ENCODE peak calls at places on chromosome 4, in ten cellular contexts. One of them, this sample, is unnamed.

GRCh38 chr4:72111863-72112262 is 80.1 kb downstream of the NPFFR2 start:
- DNase-seq in NCI-H2081: no peak
- DNase-seq in neural crest cell: no peak
- DNase-seq in HTR-8/SVneo: no peak
- DNase-seq in GOT3: no peak
- DNase-seq in activated effector memory CD4-positive, alpha-beta T cell treated with anti-CD3 and anti-CD28 coated beads, Interleukin-2, amount 50 U/mL, for 16 hours: no peak
- DNase-seq in amygdala: no peak
- DNase-seq in stimulated activated naive CD4-positive, alpha-beta T cell: no peak
- DNase-seq in T follicular helper cell: no peak
- DNase-seq in right cardiac atrium: no peak
- DNase-seq in this sample: no peak

GRCh38 chr4:138259801-138260200 is 17.7 kb upstream of the SLC7A11 start:
- DNase-seq in right cardiac atrium: no peak
- DNase-seq in HTR-8/SVneo: peak; percentile 36
- DNase-seq in NCI-H2081: no peak
- DNase-seq in T follicular helper cell: no peak
- DNase-seq in GOT3: no peak
- DNase-seq in activated effector memory CD4-positive, alpha-beta T cell treated with anti-CD3 and anti-CD28 coated beads, Interleukin-2, amount 50 U/mL, for 16 hours: no peak
- DNase-seq in neural crest cell: no peak
- DNase-seq in amygdala: no peak
- DNase-seq in stimulated activated naive CD4-positive, alpha-beta T cell: no peak
- DNase-seq in this sample: no peak

GRCh38 chr4:165726831-165727230 is 146.2 kb upstream of the TLL1 start:
- DNase-seq in activated effector memory CD4-positive, alpha-beta T cell treated with anti-CD3 and anti-CD28 coated beads, Interleukin-2, amount 50 U/mL, for 16 hours: no peak
- DNase-seq in HTR-8/SVneo: no peak
- DNase-seq in neural crest cell: no peak
- DNase-seq in stimulated activated naive CD4-positive, alpha-beta T cell: no peak
- DNase-seq in amygdala: no peak
- DNase-seq in T follicular helper cell: no peak
- DNase-seq in GOT3: no peak
- DNase-seq in right cardiac atrium: no peak
- DNase-seq in NCI-H2081: no peak
- DNase-seq in this sample: no peak

GRCh38 chr4:89173336-89174090 is 62.2 kb downstream of the TIGD2 start:
- DNase-seq in amygdala: no peak
- DNase-seq in GOT3: no peak
- DNase-seq in right cardiac atrium: no peak
- DNase-seq in NCI-H2081: no peak
- DNase-seq in stimulated activated naive CD4-positive, alpha-beta T cell: no peak
- DNase-seq in neural crest cell: no peak
- DNase-seq in T follicular helper cell: no peak
- DNase-seq in HTR-8/SVneo: no peak
- DNase-seq in activated effector memory CD4-positive, alpha-beta T cell treated with anti-CD3 and anti-CD28 coated beads, Interleukin-2, amount 50 U/mL, for 16 hours: no peak
- DNase-seq in this sample: no peak

GRCh38 chr4:110641218-110641617 is 18.3 kb upstream of the PITX2 start:
- DNase-seq in HTR-8/SVneo: no peak
- DNase-seq in amygdala: no peak
- DNase-seq in neural crest cell: no peak
- DNase-seq in right cardiac atrium: no peak
- DNase-seq in T follicular helper cell: no peak
- DNase-seq in stimulated activated naive CD4-positive, alpha-beta T cell: no peak
- DNase-seq in GOT3: no peak
- DNase-seq in activated effector memory CD4-positive, alpha-beta T cell treated with anti-CD3 and anti-CD28 coated beads, Interleukin-2, amount 50 U/mL, for 16 hours: no peak
- DNase-seq in NCI-H2081: no peak
- DNase-seq in this sample: no peak

GRCh38 chr4:126733301-126733700 is 899.5 kb upstream of the INTU start:
- DNase-seq in HTR-8/SVneo: no peak
- DNase-seq in T follicular helper cell: no peak
- DNase-seq in right cardiac atrium: no peak
- DNase-seq in amygdala: no peak
- DNase-seq in neural crest cell: no peak
- DNase-seq in NCI-H2081: no peak
- DNase-seq in stimulated activated naive CD4-positive, alpha-beta T cell: no peak
- DNase-seq in activated effector memory CD4-positive, alpha-beta T cell treated with anti-CD3 and anti-CD28 coated beads, Interleukin-2, amount 50 U/mL, for 16 hours: no peak
- DNase-seq in GOT3: no peak
- DNase-seq in this sample: no peak

GRCh38 chr4:41709844-41710481 is 38.6 kb downstream of the PHOX2B start:
- DNase-seq in activated effector memory CD4-positive, alpha-beta T cell treated with anti-CD3 and anti-CD28 coated beads, Interleukin-2, amount 50 U/mL, for 16 hours: no peak
- DNase-seq in neural crest cell: no peak
- DNase-seq in T follicular helper cell: no peak
- DNase-seq in right cardiac atrium: no peak
- DNase-seq in HTR-8/SVneo: peak; percentile 58
- DNase-seq in amygdala: no peak
- DNase-seq in GOT3: no peak
- DNase-seq in stimulated activated naive CD4-positive, alpha-beta T cell: no peak
- DNase-seq in NCI-H2081: no peak
- DNase-seq in this sample: no peak

GRCh38 chr4:121277194-121278105 is 103.4 kb downstream of the QRFPR start:
- DNase-seq in neural crest cell: no peak
- DNase-seq in right cardiac atrium: no peak
- DNase-seq in activated effector memory CD4-positive, alpha-beta T cell treated with anti-CD3 and anti-CD28 coated beads, Interleukin-2, amount 50 U/mL, for 16 hours: no peak
- DNase-seq in amygdala: no peak
- DNase-seq in NCI-H2081: no peak
- DNase-seq in T follicular helper cell: no peak
- DNase-seq in stimulated activated naive CD4-positive, alpha-beta T cell: no peak
- DNase-seq in HTR-8/SVneo: no peak
- DNase-seq in GOT3: no peak
- DNase-seq in this sample: no peak

GRCh38 chr4:139819082-139819481 is 153.5 kb downstream of the MGST2 start:
- DNase-seq in activated effector memory CD4-positive, alpha-beta T cell treated with anti-CD3 and anti-CD28 coated beads, Interleukin-2, amount 50 U/mL, for 16 hours: no peak
- DNase-seq in GOT3: no peak
- DNase-seq in stimulated activated naive CD4-positive, alpha-beta T cell: no peak
- DNase-seq in T follicular helper cell: no peak
- DNase-seq in NCI-H2081: no peak
- DNase-seq in neural crest cell: no peak
- DNase-seq in HTR-8/SVneo: no peak
- DNase-seq in amygdala: no peak
- DNase-seq in right cardiac atrium: no peak
- DNase-seq in this sample: no peak

GRCh38 chr4:16238304-16238703 is 12.0 kb upstream of the TAPT1 start:
- DNase-seq in right cardiac atrium: no peak
- DNase-seq in activated effector memory CD4-positive, alpha-beta T cell treated with anti-CD3 and anti-CD28 coated beads, Interleukin-2, amount 50 U/mL, for 16 hours: no peak
- DNase-seq in NCI-H2081: no peak
- DNase-seq in T follicular helper cell: no peak
- DNase-seq in HTR-8/SVneo: no peak
- DNase-seq in GOT3: no peak
- DNase-seq in stimulated activated naive CD4-positive, alpha-beta T cell: no peak
- DNase-seq in neural crest cell: no peak
- DNase-seq in amygdala: no peak
- DNase-seq in this sample: no peak

GRCh38 chr4:5870220-5870619 is 22.7 kb downstream of the CRMP1 start:
- DNase-seq in GOT3: no peak
- DNase-seq in amygdala: no peak
- DNase-seq in NCI-H2081: no peak
- DNase-seq in activated effector memory CD4-positive, alpha-beta T cell treated with anti-CD3 and anti-CD28 coated beads, Interleukin-2, amount 50 U/mL, for 16 hours: no peak
- DNase-seq in stimulated activated naive CD4-positive, alpha-beta T cell: no peak
- DNase-seq in HTR-8/SVneo: no peak
- DNase-seq in T follicular helper cell: no peak
- DNase-seq in neural crest cell: no peak
- DNase-seq in right cardiac atrium: no peak
- DNase-seq in this sample: no peak

GRCh38 chr4:74037076-74037475 is 1.4 kb downstream of the CXCL3 start:
- DNase-seq in amygdala: no peak
- DNase-seq in T follicular helper cell: no peak
- DNase-seq in activated effector memory CD4-positive, alpha-beta T cell treated with anti-CD3 and anti-CD28 coated beads, Interleukin-2, amount 50 U/mL, for 16 hours: no peak
- DNase-seq in NCI-H2081: no peak
- DNase-seq in HTR-8/SVneo: no peak
- DNase-seq in stimulated activated naive CD4-positive, alpha-beta T cell: no peak
- DNase-seq in right cardiac atrium: no peak
- DNase-seq in GOT3: no peak
- DNase-seq in neural crest cell: no peak
- DNase-seq in this sample: no peak

GRCh38 chr4:68907788-68908700 is 43.6 kb downstream of the UGT2A3 start:
- DNase-seq in GOT3: no peak
- DNase-seq in amygdala: no peak
- DNase-seq in activated effector memory CD4-positive, alpha-beta T cell treated with anti-CD3 and anti-CD28 coated beads, Interleukin-2, amount 50 U/mL, for 16 hours: no peak
- DNase-seq in NCI-H2081: no peak
- DNase-seq in neural crest cell: no peak
- DNase-seq in stimulated activated naive CD4-positive, alpha-beta T cell: no peak
- DNase-seq in right cardiac atrium: no peak
- DNase-seq in T follicular helper cell: no peak
- DNase-seq in HTR-8/SVneo: no peak
- DNase-seq in this sample: no peak

GRCh38 chr4:113116414-113117345 is 67.2 kb downstream of the ANK2 start:
- DNase-seq in right cardiac atrium: no peak
- DNase-seq in stimulated activated naive CD4-positive, alpha-beta T cell: no peak
- DNase-seq in GOT3: no peak
- DNase-seq in NCI-H2081: peak; percentile 3
- DNase-seq in amygdala: no peak
- DNase-seq in HTR-8/SVneo: no peak
- DNase-seq in activated effector memory CD4-positive, alpha-beta T cell treated with anti-CD3 and anti-CD28 coated beads, Interleukin-2, amount 50 U/mL, for 16 hours: no peak
- DNase-seq in T follicular helper cell: no peak
- DNase-seq in neural crest cell: no peak
- DNase-seq in this sample: no peak

GRCh38 chr4:85423414-85423813 is 51.5 kb upstream of the ARHGAP24 start:
- DNase-seq in right cardiac atrium: no peak
- DNase-seq in HTR-8/SVneo: no peak
- DNase-seq in amygdala: no peak
- DNase-seq in neural crest cell: no peak
- DNase-seq in activated effector memory CD4-positive, alpha-beta T cell treated with anti-CD3 and anti-CD28 coated beads, Interleukin-2, amount 50 U/mL, for 16 hours: no peak
- DNase-seq in T follicular helper cell: no peak
- DNase-seq in GOT3: no peak
- DNase-seq in NCI-H2081: peak; percentile 15
- DNase-seq in stimulated activated naive CD4-positive, alpha-beta T cell: no peak
- DNase-seq in this sample: no peak

GRCh38 chr4:85455942-85456341 is 19.0 kb upstream of the ARHGAP24 start:
- DNase-seq in GOT3: no peak
- DNase-seq in right cardiac atrium: no peak
- DNase-seq in HTR-8/SVneo: no peak
- DNase-seq in NCI-H2081: no peak
- DNase-seq in neural crest cell: no peak
- DNase-seq in amygdala: no peak
- DNase-seq in stimulated activated naive CD4-positive, alpha-beta T cell: no peak
- DNase-seq in T follicular helper cell: no peak
- DNase-seq in activated effector memory CD4-positive, alpha-beta T cell treated with anti-CD3 and anti-CD28 coated beads, Interleukin-2, amount 50 U/mL, for 16 hours: no peak
- DNase-seq in this sample: no peak

GRCh38 chr4:45350438-45350837 is 624.1 kb upstream of the GNPDA2 start:
- DNase-seq in right cardiac atrium: no peak
- DNase-seq in GOT3: no peak
- DNase-seq in neural crest cell: no peak
- DNase-seq in T follicular helper cell: no peak
- DNase-seq in amygdala: peak; percentile 11
- DNase-seq in activated effector memory CD4-positive, alpha-beta T cell treated with anti-CD3 and anti-CD28 coated beads, Interleukin-2, amount 50 U/mL, for 16 hours: no peak
- DNase-seq in HTR-8/SVneo: peak; percentile 2
- DNase-seq in NCI-H2081: no peak
- DNase-seq in stimulated activated naive CD4-positive, alpha-beta T cell: no peak
- DNase-seq in this sample: no peak

GRCh38 chr4:168272488-168272887 is 46.1 kb downstream of the DDX60 start:
- DNase-seq in amygdala: no peak
- DNase-seq in T follicular helper cell: no peak
- DNase-seq in HTR-8/SVneo: no peak
- DNase-seq in NCI-H2081: no peak
- DNase-seq in activated effector memory CD4-positive, alpha-beta T cell treated with anti-CD3 and anti-CD28 coated beads, Interleukin-2, amount 50 U/mL, for 16 hours: no peak
- DNase-seq in neural crest cell: no peak
- DNase-seq in stimulated activated naive CD4-positive, alpha-beta T cell: peak; percentile 12
- DNase-seq in GOT3: no peak
- DNase-seq in right cardiac atrium: no peak
- DNase-seq in this sample: no peak

GRCh38 chr4:128830906-128831525 is 21.5 kb downstream of the JADE1 start:
- DNase-seq in amygdala: no peak
- DNase-seq in HTR-8/SVneo: no peak
- DNase-seq in activated effector memory CD4-positive, alpha-beta T cell treated with anti-CD3 and anti-CD28 coated beads, Interleukin-2, amount 50 U/mL, for 16 hours: no peak
- DNase-seq in T follicular helper cell: no peak
- DNase-seq in stimulated activated naive CD4-positive, alpha-beta T cell: no peak
- DNase-seq in neural crest cell: no peak
- DNase-seq in GOT3: no peak
- DNase-seq in NCI-H2081: no peak
- DNase-seq in right cardiac atrium: peak; percentile 41
- DNase-seq in this sample: no peak

GRCh38 chr4:173490817-173491518 is 39.1 kb downstream of the HAND2 start:
- DNase-seq in neural crest cell: no peak
- DNase-seq in stimulated activated naive CD4-positive, alpha-beta T cell: no peak
- DNase-seq in GOT3: no peak
- DNase-seq in amygdala: no peak
- DNase-seq in NCI-H2081: no peak
- DNase-seq in T follicular helper cell: no peak
- DNase-seq in HTR-8/SVneo: peak; percentile 56
- DNase-seq in activated effector memory CD4-positive, alpha-beta T cell treated with anti-CD3 and anti-CD28 coated beads, Interleukin-2, amount 50 U/mL, for 16 hours: no peak
- DNase-seq in right cardiac atrium: no peak
- DNase-seq in this sample: no peak

GRCh38 chr4:16532240-16532990 is 306.1 kb upstream of the TAPT1 start:
- DNase-seq in NCI-H2081: no peak
- DNase-seq in activated effector memory CD4-positive, alpha-beta T cell treated with anti-CD3 and anti-CD28 coated beads, Interleukin-2, amount 50 U/mL, for 16 hours: no peak
- DNase-seq in amygdala: no peak
- DNase-seq in neural crest cell: no peak
- DNase-seq in right cardiac atrium: no peak
- DNase-seq in T follicular helper cell: no peak
- DNase-seq in GOT3: no peak
- DNase-seq in HTR-8/SVneo: no peak
- DNase-seq in stimulated activated naive CD4-positive, alpha-beta T cell: no peak
- DNase-seq in this sample: no peak

GRCh38 chr4:188012546-188012945 is 17.0 kb downstream of the ZFP42 start:
- DNase-seq in amygdala: no peak
- DNase-seq in GOT3: no peak
- DNase-seq in stimulated activated naive CD4-positive, alpha-beta T cell: no peak
- DNase-seq in neural crest cell: no peak
- DNase-seq in HTR-8/SVneo: no peak
- DNase-seq in T follicular helper cell: no peak
- DNase-seq in activated effector memory CD4-positive, alpha-beta T cell treated with anti-CD3 and anti-CD28 coated beads, Interleukin-2, amount 50 U/mL, for 16 hours: no peak
- DNase-seq in right cardiac atrium: no peak
- DNase-seq in NCI-H2081: no peak
- DNase-seq in this sample: no peak